ENCODE peak calls at places on chromosomes 5 and 9, in six cellular contexts. Z is neuronal stem cell, E is mesendoderm, K is trophoblast cell, W is GM23248, U is mammary epithelial cell. J is an unnamed sample.

GRCh38 chr9:27292646-27293045 is 4.3 kb downstream of the EQTN start:
- DNase-seq in Z (no peak), E (no peak), K (no peak), W (peak; percentile 81), U (no peak), J (no peak)

GRCh38 chr9:73573235-73573634 is 421.6 kb downstream of the ANXA1 start:
- DNase-seq in Z (no peak), E (no peak), K (no peak), W (no peak), U (no peak), J (no peak)

GRCh38 chr5:123429221-123429954 is 6.2 kb upstream of the CEP120 start:
- DNase-seq in Z (no peak), E (no peak), K (no peak), W (peak; percentile 13), U (no peak), J (no peak)

GRCh38 chr5:58184910-58185309 is 275.0 kb downstream of the PLK2 start:
- DNase-seq in Z (no peak), E (no peak), K (no peak), W (peak; percentile 80), U (peak; percentile 62), J (no peak)

GRCh38 chr5:178234753-178235599 is 2.4 kb upstream of the PHYKPL start:
- DNase-seq in Z (peak; percentile 80), E (peak; percentile 89), K (peak; percentile 24), W (peak; percentile 76), U (peak; percentile 42), J (peak; percentile 97)

GRCh38 chr5:120516799-120517198 is 52.7 kb downstream of the PRR16 start:
- DNase-seq in Z (no peak), E (no peak), K (peak; percentile 88), W (peak; percentile 83), U (peak; percentile 37), J (peak; percentile 37)

GRCh38 chr5:153520952-153521351 is 30.5 kb downstream of the GRIA1 start:
- DNase-seq in Z (no peak), E (peak; percentile 15), K (no peak), W (peak; percentile 40), U (no peak), J (no peak)

GRCh38 chr5:14136228-14136627 is 6.9 kb upstream of the TRIO start:
- DNase-seq in Z (no peak), E (no peak), K (no peak), W (no peak), U (no peak), J (no peak)

GRCh38 chr5:67581203-67581602 is 384.6 kb upstream of the CD180 start:
- DNase-seq in Z (no peak), E (no peak), K (no peak), W (peak; percentile 11), U (peak; percentile 79), J (no peak)

GRCh38 chr9:87406545-87407166 is 91.0 kb upstream of the DAPK1 start:
- DNase-seq in Z (no peak), E (peak; percentile 66), K (no peak), W (no peak), U (no peak), J (no peak)

GRCh38 chr5:16721151-16722102 is 104.6 kb upstream of the RETREG1 start:
- DNase-seq in Z (no peak), E (peak; percentile 37), K (no peak), W (no peak), U (no peak), J (no peak)

GRCh38 chr5:34721359-34721758 is 65.2 kb downstream of the RAI14 start:
- DNase-seq in Z (no peak), E (no peak), K (no peak), W (peak; percentile 65), U (no peak), J (peak; percentile 11)

GRCh38 chr9:29422445-29422844 is 1849.2 kb upstream of the C9orf72 start:
- DNase-seq in Z (no peak), E (no peak), K (no peak), W (no peak), U (no peak), J (no peak)

GRCh38 chr9:130665431-130666392 is 1.3 kb downstream of the PRDM12 start:
- DNase-seq in Z (no peak), E (peak; percentile 31), K (no peak), W (peak; percentile 40), U (no peak), J (peak; percentile 92)

GRCh38 chr5:54388811-54389210 is 66.7 kb upstream of the HSPB3 start:
- DNase-seq in Z (no peak), E (no peak), K (no peak), W (peak; percentile 47), U (no peak), J (no peak)

GRCh38 chr9:136508729-136509500 is 26.1 kb upstream of the SEC16A start:
- DNase-seq in Z (no peak), E (no peak), K (no peak), W (no peak), U (no peak), J (no peak)

GRCh38 chr5:43312076-43312620 is 1.1 kb downstream of the HMGCS1 start:
- DNase-seq in Z (no peak), E (no peak), K (no peak), W (peak; percentile 7), U (no peak), J (peak; percentile 36)

GRCh38 chr5:471750-472058 is 28.7 kb downstream of the EXOC3 start:
- DNase-seq in Z (no peak), E (no peak), K (no peak), W (no peak), U (no peak), J (peak; percentile 78)

GRCh38 chr5:150497989-150498317 is 10.0 kb upstream of the NDST1 start:
- DNase-seq in Z (no peak), E (no peak), K (no peak), W (no peak), U (no peak), J (no peak)
- H3K4me2 ChIP-seq in Z (no peak overlapping the region), E (no peak overlapping the region), K (no peak overlapping the region), W (peak overlapping the region; percentile 97), U (peak overlapping the region; percentile 78), J (peak overlapping the region; percentile 76)

DNA sequence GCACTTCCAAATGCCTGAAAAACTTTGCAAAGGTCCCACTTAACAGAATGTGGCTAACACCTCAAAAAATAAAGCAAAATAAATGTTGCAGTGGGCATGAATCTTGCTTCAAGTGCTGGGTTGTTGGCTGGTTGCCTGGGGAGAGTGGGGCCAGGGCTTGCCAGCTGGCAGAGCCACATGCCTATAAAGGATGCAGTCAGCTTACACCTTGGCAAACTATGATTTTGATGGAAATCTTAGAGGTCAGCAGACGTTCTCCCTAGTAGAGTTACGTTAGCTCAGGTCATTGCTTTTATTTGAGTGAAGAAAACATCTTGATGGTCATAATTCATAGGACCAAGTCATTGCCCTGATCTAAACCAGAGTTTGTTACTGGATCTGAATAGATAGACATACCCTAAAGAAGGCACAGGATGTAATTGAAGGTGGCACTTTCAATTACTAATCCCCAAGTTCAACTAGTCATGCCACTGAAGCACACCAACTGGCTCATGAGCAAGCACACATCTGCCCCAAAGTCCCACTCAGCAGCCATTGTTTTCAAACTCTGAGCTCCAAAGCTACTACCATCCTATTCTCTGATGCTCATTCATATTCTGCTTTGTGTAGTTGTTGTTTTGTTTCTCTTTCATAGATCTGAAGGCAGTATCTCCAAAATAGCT is 51.2 kb upstream of the ZSWIM6 start:
- DNase-seq in Z (no peak), E (no peak), K (no peak), W (no peak), U (peak; percentile 54), J (no peak)
- H3K4me3 ChIP-seq in Z (no peak overlapping the region), E (no peak overlapping the region), K (no peak overlapping the region), W (no peak overlapping the region), U (no peak overlapping the region), J (no peak overlapping the region)

GRCh38 chr9:132026932-132027585 is 52.6 kb downstream of the MED27 start:
- DNase-seq in Z (no peak), E (peak; percentile 90), K (peak; percentile 37), W (peak; percentile 82), U (peak; percentile 91), J (peak; percentile 90)
- H3K4me2 ChIP-seq in Z (no peak overlapping the region), E (no peak overlapping the region), K (no peak overlapping the region), W (peak overlapping the region; percentile 51), U (peak overlapping the region; percentile 65), J (peak overlapping the region; percentile 54)

GRCh38 chr5:107673368-107674136 is 2.8 kb upstream of the EFNA5 start:
- DNase-seq in Z (peak; percentile 82), E (peak; percentile 96), K (peak; percentile 93), W (peak; percentile 94), U (peak; percentile 82), J (peak; percentile 94)
- H3K4me3 ChIP-seq in Z (peak overlapping the region; percentile 89), E (peak overlapping the region; percentile 38), K (peak overlapping the region; percentile 71), W (peak overlapping the region; percentile 78), U (peak overlapping the region; percentile 56), J (peak overlapping the region; percentile 79)

GRCh38 chr5:158590936-158591863 is 508.5 kb downstream of the EBF1 start:
- DNase-seq in Z (peak; percentile 47), E (peak; percentile 94), K (no peak), W (peak; percentile 52), U (peak; percentile 1), J (no peak)
- H3K4me2 ChIP-seq in Z (no peak overlapping the region), E (no peak overlapping the region), K (no peak overlapping the region), W (peak overlapping the region; percentile 34), U (no peak overlapping the region), J (no peak overlapping the region)